ENCODE peak calls at places on chromosomes 1 and 21, in five cellular contexts. D is K562, O is GM12892, W is H1, T is GM12878. A is an unnamed sample.
A peak's percentile ranks its signal among the peaks of the same experiment; 100 is the strongest.

GRCh38 chr21:29078884-29079765 is 5.7 kb upstream of the CCT8 start:
- DNase-seq in D (no peak), O (no peak), W (no peak), T (peak; percentile 68), A (peak; percentile 14)

GRCh38 chr1:247111636-247112478 is 7.7 kb upstream of the ZNF669 start:
- DNase-seq in D (peak; percentile 83), O (no peak), W (no peak), T (no peak), A (no peak)

GRCh38 chr1:21291964-21292363 is 1.7 kb upstream of the ECE1 start:
- DNase-seq in D (no peak), O (no peak), W (no peak), T (no peak), A (no peak)

GRCh38 chr21:43981151-43981870 is 30.8 kb upstream of the TRAPPC10 start:
- DNase-seq in D (no peak), O (no peak), W (no peak), T (no peak), A (no peak)

GRCh38 chr1:30657131-30658013 is 66.0 kb downstream of the MATN1 start:
- DNase-seq in D (no peak), O (no peak), W (no peak), T (no peak), A (no peak)

GRCh38 chr1:75985827-75986226 is 53.6 kb upstream of the ASB17 start:
- DNase-seq in D (no peak), O (peak; percentile 26), W (no peak), T (peak; percentile 75), A (peak; percentile 15)

GRCh38 chr1:234608026-234608719 is 1.8 kb downstream of the IRF2BP2 start:
- DNase-seq in D (peak; percentile 46), O (peak; percentile 48), W (no peak), T (peak; percentile 94), A (no peak)

GRCh38 chr1:4053774-4054173 is 153.7 kb upstream of the C1orf174 start:
- DNase-seq in D (no peak), O (no peak), W (no peak), T (no peak), A (no peak)

GRCh38 chr1:185453496-185454192 is 136.6 kb upstream of the IVNS1ABP start:
- DNase-seq in D (no peak), O (no peak), W (no peak), T (no peak), A (no peak)

GRCh38 chr1:37108596-37109188 is 74.4 kb upstream of the GRIK3 start:
- DNase-seq in D (no peak), O (no peak), W (no peak), T (no peak), A (no peak)

GRCh38 chr21:43196789-43197188 is 28.0 kb downstream of the CRYAA start:
- DNase-seq in D (no peak), O (no peak), W (no peak), T (no peak), A (no peak)

GRCh38 chr1:154213274-154213673 is 7.1 kb upstream of the CFAP141 start:
- DNase-seq in D (no peak), O (no peak), W (no peak), T (no peak), A (no peak)

GRCh38 chr1:156128749-156129682 is 14.5 kb downstream of the LMNA start:
- DNase-seq in D (no peak), O (no peak), W (no peak), T (no peak), A (no peak)

GRCh38 chr1:240351690-240352089 is 260.0 kb downstream of the FMN2 start:
- DNase-seq in D (no peak), O (no peak), W (no peak), T (no peak), A (no peak)

GRCh38 chr1:65213271-65213905 is 65.4 kb downstream of the AK4 start:
- DNase-seq in D (no peak), O (no peak), W (no peak), T (no peak), A (no peak)

GRCh38 chr1:226609836-226610455 is 61.4 kb downstream of the STUM start:
- DNase-seq in D (no peak), O (no peak), W (no peak), T (no peak), A (no peak)

GRCh38 chr1:168476588-168477379 is 67.0 kb downstream of the XCL2 start:
- DNase-seq in D (no peak), O (no peak), W (no peak), T (no peak), A (no peak)

GRCh38 chr1:166538646-166539045 is 300.6 kb upstream of the POGK start:
- DNase-seq in D (no peak), O (no peak), W (no peak), T (no peak), A (no peak)

GRCh38 chr1:237220243-237220642 is 178.3 kb downstream of the RYR2 start:
- DNase-seq in D (no peak), O (no peak), W (no peak), T (no peak), A (no peak)

GRCh38 chr1:31374511-31375196 is 1.8 kb upstream of the FABP3 start:
- DNase-seq in D (no peak), O (no peak), W (no peak), T (no peak), A (no peak)

GRCh38 chr1:193741228-193741627 is 554.8 kb upstream of the B3GALT2 start:
- DNase-seq in D (no peak), O (no peak), W (peak; percentile 17), T (no peak), A (no peak)

GRCh38 chr1:247540536-247540935 is 4.3 kb upstream of the OR2C3 start:
- DNase-seq in D (no peak), O (no peak), W (no peak), T (no peak), A (no peak)

GRCh38 chr1:236524142-236524891 is 535 bp downstream of the LGALS8 start:
- DNase-seq in D (peak; percentile 62), O (peak; percentile 53), W (no peak), T (peak; percentile 75), A (peak; percentile 53)

GRCh38 chr1:236472850-236473788 is 50.7 kb upstream of the LGALS8 start:
- DNase-seq in D (no peak), O (no peak), W (no peak), T (no peak), A (no peak)

DNA sequence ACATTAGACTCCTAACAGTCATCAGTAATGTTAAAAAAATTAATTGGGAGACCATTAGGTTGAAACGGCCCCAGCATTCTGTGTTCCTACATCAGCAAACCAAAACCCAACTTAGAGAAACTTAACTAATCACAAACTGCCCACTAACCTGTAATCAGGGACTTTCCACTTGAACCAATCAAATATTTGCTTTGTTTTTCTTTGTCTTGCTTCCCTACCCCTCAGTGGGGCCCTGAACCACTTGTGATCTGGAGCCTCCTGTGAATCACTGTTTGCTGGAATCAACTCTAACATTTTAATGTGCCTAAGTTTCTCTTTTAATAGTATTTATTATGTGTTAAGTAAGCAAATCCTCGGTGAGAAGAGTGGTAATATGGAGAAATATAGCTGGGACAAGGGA is 64.0 kb downstream of the ABCA4 start:
- DNase-seq in D (no peak), O (no peak), W (no peak), T (no peak), A (no peak)
- TF ChIP-seq TAF1 in D (no peak), O (no peak), W (no peak), T (no peak), A (no peak)

GRCh38 chr1:58592521-58593134 is 15.6 kb upstream of the TACSTD2 start:
- DNase-seq in D (no peak), O (no peak), W (no peak), T (no peak), A (no peak)
- TF ChIP-seq POLR2AphosphoS5 in D (no peak), O (no peak), W (no peak), T (no peak), A (no peak)

GRCh38 chr1:50292276-50292675 is 131.0 kb downstream of the DMRTA2 start:
- DNase-seq in D (no peak), O (no peak), W (no peak), T (no peak), A (no peak)
- TF ChIP-seq TAF1 in D (no peak), O (no peak), W (no peak), T (no peak), A (no peak)

GRCh38 chr21:45590246-45590725 is 48.0 kb upstream of the SLC19A1 start:
- DNase-seq in D (peak; percentile 97), O (peak; percentile 76), W (peak; percentile 33), T (no peak), A (peak; percentile 95)
- TF ChIP-seq POLR2AphosphoS5 in D (no peak), O (no peak), W (no peak), T (no peak), A (no peak)

GRCh38 chr1:67304023-67304422 is 3.6 kb upstream of the IL12RB2 start:
- DNase-seq in D (no peak), O (no peak), W (no peak), T (no peak), A (no peak)

GRCh38 chr1:67312630-67313029 is 5.0 kb downstream of the IL12RB2 start:
- DNase-seq in D (no peak), O (no peak), W (no peak), T (no peak), A (no peak)

GRCh38 chr1:67306547-67306946 is 1.1 kb upstream of the IL12RB2 start:
- DNase-seq in D (no peak), O (no peak), W (no peak), T (no peak), A (no peak)

GRCh38 chr1:67308136-67308535 is 463 bp downstream of the IL12RB2 start:
- DNase-seq in D (no peak), O (no peak), W (no peak), T (no peak), A (no peak)

DNA sequence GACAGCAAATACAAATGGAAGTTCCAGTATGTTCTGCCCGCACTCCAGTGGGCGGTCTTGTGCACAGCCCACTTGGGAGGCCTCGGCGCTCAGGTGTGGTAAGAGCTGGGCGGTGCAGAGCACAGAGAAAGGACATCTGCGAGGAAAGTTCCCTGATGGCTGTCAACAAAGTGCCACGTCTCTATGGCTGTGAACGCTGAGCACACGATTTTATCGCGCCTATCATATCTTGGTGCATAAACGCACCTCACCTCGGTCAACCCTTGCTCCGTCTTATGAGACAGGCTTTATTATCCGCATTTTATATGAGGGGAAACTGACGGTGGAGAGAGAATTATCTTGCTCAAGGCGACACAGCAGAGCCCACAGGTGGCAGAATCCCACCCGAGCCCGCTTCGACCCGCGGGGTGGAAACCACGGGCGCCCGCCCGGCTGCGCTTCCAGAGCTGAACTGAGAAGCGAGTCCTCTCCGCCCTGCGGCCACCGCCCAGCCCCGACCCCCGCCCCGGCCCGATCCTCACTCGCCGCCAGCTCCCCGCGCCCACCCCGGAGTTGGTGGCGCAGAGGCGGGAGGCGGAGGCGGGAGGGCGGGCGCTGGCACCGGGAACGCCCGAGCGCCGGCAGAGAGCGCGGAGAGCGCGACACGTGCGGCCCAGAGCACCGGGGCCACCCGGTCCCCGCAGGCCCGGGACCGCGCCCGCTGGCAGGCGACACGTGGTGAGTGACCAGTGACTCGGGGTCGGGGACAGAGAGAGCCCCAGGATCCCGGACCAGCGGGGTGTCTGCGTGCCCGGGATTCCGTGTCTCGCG is at the start of gene IL12RB2:
- DNase-seq in D (no peak), O (peak; percentile 17), W (no peak), T (no peak), A (peak; percentile 17)
- TF ChIP-seq TAF1 in D (no peak), O (no peak), W (peak; percentile 46), T (peak; percentile 25), A (no peak)

GRCh38 chr1:118992868-118993711 is 4.9 kb upstream of the TBX15 start:
- DNase-seq in D (no peak), O (no peak), W (no peak), T (no peak), A (no peak)
- TF ChIP-seq POLR2AphosphoS5 in D (no peak), O (no peak), W (no peak), T (no peak), A (no peak)

A was measured in GM12891.